ENCODE peak calls at places on chromosomes 12 and 14, in five cellular contexts. W is mucosa of descending colon, I is heart right ventricle, B is H9, V is OCI-LY7. T is an unnamed sample. For H3K9me3, the result is how much of the 10 kb centered on the place peaks cover.

GRCh38 chr14:59688224-59689170 is 111.9 kb upstream of the CCDC175 start:
- DNase-seq in B (peak), W (peak), V (peak), I (no peak), T (peak)

GRCh38 chr14:99263564-99264330 is 8.2 kb downstream of the BCL11B start:
- DNase-seq in B (no peak), V (no peak), I (no peak), W (no peak), T (no peak)

GRCh38 chr14:52833891-52834290 is 42.5 kb upstream of the GNPNAT1 start:
- DNase-seq in B (no peak), I (no peak), W (no peak), V (no peak), T (no peak)

GRCh38 chr14:106044515-106044914 is 518.1 kb downstream of the TMEM121 start:
- DNase-seq in B (no peak), V (no peak), W (no peak), I (no peak), T (no peak)

GRCh38 chr12:104740668-104741067 is 217.4 kb downstream of the SLC41A2 start:
- DNase-seq in W (no peak), B (no peak), I (no peak), V (peak), T (no peak)

GRCh38 chr12:80857311-80857710 is 80.4 kb downstream of the LIN7A start:
- DNase-seq in W (no peak), B (no peak), V (no peak), I (no peak), T (no peak)

GRCh38 chr12:127811988-127812387 is 455.0 kb upstream of the TMEM132C start:
- DNase-seq in I (peak), V (no peak), W (no peak), B (peak), T (no peak)

GRCh38 chr14:96156804-96157760 is 47.6 kb upstream of the BDKRB2 start:
- DNase-seq in W (no peak), I (no peak), V (no peak), B (peak), T (no peak)

GRCh38 chr14:66638688-66639087 is 130.7 kb downstream of the GPHN start:
- DNase-seq in V (no peak), B (no peak), I (no peak), W (no peak), T (no peak)

GRCh38 chr12:41531147-41531829 is 343.2 kb downstream of the PDZRN4 start:
- DNase-seq in I (peak), W (peak), B (no peak), V (no peak), T (no peak)

GRCh38 chr12:4447151-4447550 is 1.5 kb upstream of the FGF6 start:
- DNase-seq in B (no peak), I (no peak), W (no peak), V (no peak), T (no peak)
- H3K9me3 ChIP-seq in B (under half), I (under half), W (under half), V (under half), T (under half)

GRCh38 chr12:85423947-85424346 is 143.9 kb downstream of the ALX1 start:
- DNase-seq in V (peak), W (no peak), I (no peak), B (no peak), T (no peak)
- TF ChIP-seq CTCF in V (no peak), W (no peak), I (no peak), B (no peak), T (no peak)

GRCh38 chr12:133057446-133057845 is 20.1 kb downstream of the ZNF84 start:
- DNase-seq in V (no peak), I (no peak), B (no peak), W (no peak), T (no peak)
- H3K9me3 ChIP-seq in V (half or more), I (half or more), B (half or more), W (half or more), T (half or more)

GRCh38 chr12:54017027-54017788 is 8.4 kb downstream of the HOXC8 start:
- DNase-seq in I (no peak), B (peak), W (no peak), V (peak), T (peak)
- TF ChIP-seq CTCF in I (no peak), B (no peak), W (no peak), V (peak), T (peak)

GRCh38 chr14:103045387-103045869 is 11.9 kb downstream of the CDC42BPB start:
- DNase-seq in V (no peak), W (no peak), I (no peak), B (no peak), T (no peak)
- H3K9me3 ChIP-seq in V (under half), W (under half), I (under half), B (under half), T (under half)

GRCh38 chr12:58540480-58541299 is 379.6 kb downstream of the LRIG3 start:
- DNase-seq in V (peak), W (peak), B (peak), I (peak), T (peak)
- TF ChIP-seq CTCF in V (peak), W (peak), B (peak), I (peak), T (peak)

GRCh38 chr12:31985832-31986231 is 26.6 kb downstream of the RESF1 start:
- DNase-seq in W (no peak), I (no peak), V (no peak), B (no peak), T (no peak)
- H3K9me3 ChIP-seq in W (under half), I (under half), V (under half), B (under half), T (half or more)

GRCh38 chr14:89861630-89862029 is 92.9 kb downstream of the EFCAB11 start:
- DNase-seq in W (no peak), B (no peak), V (no peak), I (no peak), T (no peak)

GRCh38 chr14:89855961-89856360 is 98.6 kb downstream of the EFCAB11 start:
- DNase-seq in V (no peak), W (no peak), I (no peak), B (no peak), T (no peak)

GRCh38 chr14:89853976-89854693 is 100.4 kb downstream of the EFCAB11 start:
- DNase-seq in V (no peak), I (no peak), B (no peak), W (no peak), T (no peak)

GRCh38 chr14:89858084-89858483 is 96.4 kb downstream of the EFCAB11 start:
- DNase-seq in W (no peak), I (no peak), V (no peak), B (no peak), T (no peak)

GRCh38 chr14:89856871-89857345 is 97.6 kb downstream of the EFCAB11 start:
- DNase-seq in V (no peak), B (no peak), W (no peak), I (no peak), T (peak)
- TF ChIP-seq CTCF in V (no peak), B (no peak), W (no peak), I (no peak), T (no peak)

DNA sequence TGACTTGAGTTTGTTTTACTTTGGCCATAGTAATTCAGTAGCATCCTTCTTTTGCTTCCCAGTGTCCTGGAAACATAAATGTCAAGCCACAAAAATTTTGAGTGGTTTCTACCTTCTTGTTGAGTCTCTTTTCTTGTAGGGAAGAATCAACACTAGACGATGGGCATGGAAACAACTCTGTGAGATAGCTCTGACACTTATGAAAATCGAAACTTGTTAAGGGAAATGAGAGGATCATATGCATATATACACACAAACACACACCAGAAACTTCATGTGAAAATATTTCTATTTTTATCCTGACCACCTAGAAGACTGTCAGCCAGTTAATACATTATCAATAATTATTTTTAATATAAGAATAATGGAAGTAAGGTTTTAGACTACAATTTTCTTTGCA is 1247.3 kb upstream of the FLRT2 start:
- DNase-seq in B (no peak), W (no peak), I (no peak), V (no peak), T (no peak)
- H3K9me3 ChIP-seq in B (under half), W (under half), I (under half), V (under half), T (under half)

T was measured in Caco-2.